ENCODE peak calls at places on chromosomes 12 and 14, in four cellular contexts. Y is K562, R is SK-N-SH, C is H1. S is an unnamed sample.

GRCh38 chr14:81716953-81717352 is 183.3 kb upstream of the SEL1L start:
- DNase-seq in R (no peak), Y (no peak), C (no peak), S (no peak)

GRCh38 chr14:22614240-22614799 is 16.2 kb downstream of the ABHD4 start:
- DNase-seq in C (no peak), Y (no peak), R (no peak), S (no peak)

GRCh38 chr12:61993734-61994345 is 266.4 kb upstream of the USP15 start:
- DNase-seq in C (no peak), Y (peak; percentile 7), R (no peak), S (peak; percentile 44)

GRCh38 chr14:63853831-63854293 is 1.1 kb downstream of the SYNE2 start:
- DNase-seq in R (peak; percentile 60), Y (no peak), C (no peak), S (no peak)

GRCh38 chr14:30966415-30967363 is 58.8 kb upstream of the AP4S1 start:
- DNase-seq in R (no peak), C (no peak), Y (peak; percentile 4), S (no peak)

GRCh38 chr12:111410229-111411186 is 4.8 kb downstream of the SH2B3 start:
- DNase-seq in Y (no peak), C (no peak), R (peak; percentile 76), S (no peak)

GRCh38 chr14:23061995-23062394 is 4.7 kb upstream of the CDH24 start:
- DNase-seq in C (no peak), R (no peak), Y (no peak), S (no peak)

GRCh38 chr14:26334288-26334687 is 263.5 kb downstream of the NOVA1 start:
- DNase-seq in R (no peak), Y (no peak), C (no peak), S (no peak)

GRCh38 chr12:70449758-70450341 is 83.8 kb downstream of the KCNMB4 start:
- DNase-seq in C (no peak), R (no peak), Y (no peak), S (no peak)

DNA sequence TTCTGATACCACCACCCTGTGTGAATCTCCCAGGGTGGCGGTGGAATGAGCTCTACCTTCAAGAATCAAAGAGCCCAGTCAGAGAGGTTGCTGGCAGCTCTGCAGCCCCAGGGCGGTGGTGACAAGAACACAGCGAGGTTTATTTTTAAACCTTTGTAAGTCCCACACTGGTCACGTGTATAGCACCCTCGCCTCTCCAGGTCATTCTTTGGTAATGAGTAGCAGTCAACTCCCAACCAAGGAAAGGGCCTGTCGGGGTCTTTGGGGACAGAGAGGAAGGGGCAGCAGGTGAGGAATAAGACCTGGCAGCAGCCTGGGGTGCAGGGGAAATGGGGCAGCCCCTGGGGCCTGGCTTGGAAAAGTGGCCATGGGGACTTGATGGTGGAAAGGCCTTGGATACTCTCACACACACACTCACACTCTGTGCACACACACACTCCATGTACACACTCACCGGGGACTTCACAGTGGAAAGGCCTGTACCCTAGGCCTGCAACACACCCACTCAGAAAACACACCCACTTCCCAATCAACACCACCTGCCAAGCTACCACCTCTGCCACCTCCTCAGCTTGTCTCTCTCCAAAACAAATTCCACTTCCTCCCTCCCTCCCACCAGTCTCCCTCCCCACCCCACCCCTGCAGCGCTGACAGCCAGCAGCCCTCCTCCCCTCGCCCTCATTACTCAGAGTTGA is 178.5 kb downstream of the DPF3 start:
- DNase-seq in R (no peak), Y (peak; percentile 10), C (no peak), S (no peak)
- TF ChIP-seq YY1 in R (no peak), Y (no peak), C (no peak), S (no peak)

GRCh38 chr12:93441617-93442410 is at the start of gene UBE2N:
- DNase-seq in R (peak; percentile 98), C (peak; percentile 70), Y (peak; percentile 93), S (peak; percentile 91)
- H3K4me1 ChIP-seq in R (peaks cover 14% of the 10 kb centered on the region), C (peaks cover 4% of the 10 kb centered on the region), Y (peaks cover 14% of the 10 kb centered on the region), S (peaks cover 2% of the 10 kb centered on the region)

GRCh38 chr14:68782091-68782981 is 10.5 kb downstream of the ZFP36L1 start:
- DNase-seq in Y (no peak), R (no peak), C (no peak), S (no peak)

GRCh38 chr14:68784995-68785816 is 7.7 kb downstream of the ZFP36L1 start:
- DNase-seq in R (no peak), Y (no peak), C (no peak), S (no peak)

GRCh38 chr14:68784298-68784910 is 8.5 kb downstream of the ZFP36L1 start:
- DNase-seq in R (no peak), C (no peak), Y (no peak), S (no peak)

GRCh38 chr14:68781161-68782021 is 11.5 kb downstream of the ZFP36L1 start:
- DNase-seq in C (no peak), R (no peak), Y (no peak), S (no peak)

GRCh38 chr14:68783408-68784297 is 9.2 kb downstream of the ZFP36L1 start:
- DNase-seq in R (no peak), C (no peak), Y (no peak), S (no peak)
- TF ChIP-seq YY1 in R (no peak), C (no peak), Y (no peak), S (no peak)

GRCh38 chr14:68786491-68787234 is 6.2 kb downstream of the ZFP36L1 start:
- DNase-seq in Y (no peak), C (no peak), R (no peak), S (no peak)
- H3K4me1 ChIP-seq in Y (peaks cover 28% of the 10 kb centered on the region), C (no peaks in the 10 kb centered on the region), R (peaks cover 13% of the 10 kb centered on the region), S (peaks cover 3% of the 10 kb centered on the region)

DNA sequence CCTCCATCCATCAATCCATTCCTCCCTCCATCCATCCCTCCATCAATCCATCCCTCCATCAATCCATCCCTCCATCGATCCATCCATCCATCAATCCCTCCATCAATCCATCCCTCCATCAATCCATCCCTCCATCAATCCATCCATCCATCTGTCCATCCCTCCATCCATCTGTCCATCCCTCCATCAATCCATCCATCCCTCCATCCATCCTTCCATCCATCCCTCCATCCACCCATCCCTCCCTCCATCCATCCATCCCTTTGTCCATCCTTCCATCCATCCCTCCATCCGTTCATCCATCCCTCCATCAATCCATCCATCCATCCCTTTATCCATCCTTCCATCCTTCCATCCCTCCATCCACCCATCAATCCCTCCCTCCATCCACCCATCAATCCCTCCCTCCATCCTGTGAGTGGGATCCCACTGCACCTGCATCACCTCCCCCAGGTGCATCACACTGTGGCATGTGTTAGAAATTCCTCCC is 338.1 kb upstream of the SFSWAP start:
- DNase-seq in R (no peak), C (no peak), Y (no peak), S (no peak)
- TF ChIP-seq YY1 in R (no peak), C (no peak), Y (no peak), S (no peak)